ENCODE peak calls at places on chromosomes 13 and 19, in four cellular contexts. J, A, I and M are unnamed samples.

GRCh38 chr13:93752506-93752905 is 525.9 kb downstream of the GPC6 start:
- DNase-seq in J (no peak), A (no peak), I (no peak), M (no peak)

GRCh38 chr13:59743195-59743594 is 420.5 kb downstream of the DIAPH3 start:
- DNase-seq in J (no peak), A (no peak), I (no peak), M (no peak)

GRCh38 chr13:97348569-97349100 is 85.3 kb upstream of the RAP2A start:
- DNase-seq in J (no peak), A (no peak), I (no peak), M (no peak)

GRCh38 chr13:85261757-85262346 is 537.4 kb downstream of the SLITRK6 start:
- DNase-seq in J (no peak), A (no peak), I (no peak), M (no peak)

GRCh38 chr19:10388957-10389356 is 8.6 kb upstream of the TYK2 start:
- DNase-seq in J (peak), A (peak), I (peak), M (peak)

GRCh38 chr19:49853852-49854849 is 3.2 kb downstream of the PTOV1 start:
- DNase-seq in J (no peak), A (no peak), I (no peak), M (no peak)

GRCh38 chr19:15913830-15914229 is 16.0 kb upstream of the CYP4F2 start:
- DNase-seq in J (no peak), A (no peak), I (no peak), M (no peak)

GRCh38 chr13:27257233-27257568 is 5.8 kb downstream of the RPL21 start:
- DNase-seq in J (no peak), A (no peak), I (no peak), M (no peak)

DNA sequence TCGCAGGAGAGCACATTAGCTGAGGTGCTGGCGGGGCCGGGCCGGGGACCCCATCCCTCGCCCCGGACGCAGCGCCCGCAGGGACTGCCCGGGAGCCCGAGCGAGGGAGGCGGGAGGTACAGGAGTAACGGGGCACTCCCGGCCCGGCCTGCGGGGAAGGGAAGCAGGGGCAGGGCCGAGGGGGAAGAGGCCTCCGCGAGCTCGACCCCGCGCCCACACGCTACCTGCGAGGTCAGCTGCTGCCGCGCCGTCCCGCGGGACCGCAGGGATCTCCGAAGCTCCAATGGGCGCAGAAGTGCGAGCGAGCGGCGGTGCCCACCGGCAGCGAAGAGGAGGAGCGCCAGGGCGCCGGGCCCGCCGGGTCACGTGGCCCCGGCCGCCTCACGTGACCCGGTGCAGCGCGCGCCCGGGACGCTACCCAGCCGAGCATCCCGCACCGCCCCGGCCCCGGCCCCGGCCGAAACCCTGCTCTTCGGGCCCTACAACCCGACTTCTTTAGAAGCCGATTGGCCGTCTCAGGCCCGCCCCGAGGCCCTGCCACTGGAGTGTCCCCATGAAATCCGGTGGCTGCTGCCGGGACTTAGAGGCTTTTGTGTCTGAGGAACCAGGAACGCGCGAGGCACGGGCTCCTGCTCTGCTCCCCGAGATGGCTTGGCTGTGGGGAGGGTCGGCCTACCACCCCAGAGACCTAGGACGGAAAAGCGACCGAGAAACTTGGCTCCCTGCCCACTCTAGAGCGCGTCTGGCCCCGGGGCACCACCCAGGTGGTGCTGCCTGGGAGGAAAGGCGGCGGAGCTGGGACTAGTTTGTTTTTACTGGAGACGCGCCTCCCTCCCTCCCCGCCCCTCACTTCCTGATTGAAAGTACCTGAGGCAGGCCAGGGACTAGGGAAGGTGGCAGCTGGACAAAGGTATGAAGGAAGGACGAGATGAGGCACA is at the start of gene RCBTB1:
- DNase-seq in J (peak), A (peak), I (peak), M (peak)
- H3K4ac ChIP-seq in J (peak), A (no peak), I (no peak), M (peak)

GRCh38 chr13:23557043-23557442 is 13.2 kb upstream of the TNFRSF19 start:
- DNase-seq in J (no peak), A (no peak), I (no peak), M (no peak)
- H3K4ac ChIP-seq in J (no peak), A (no peak), I (no peak), M (no peak)

DNA sequence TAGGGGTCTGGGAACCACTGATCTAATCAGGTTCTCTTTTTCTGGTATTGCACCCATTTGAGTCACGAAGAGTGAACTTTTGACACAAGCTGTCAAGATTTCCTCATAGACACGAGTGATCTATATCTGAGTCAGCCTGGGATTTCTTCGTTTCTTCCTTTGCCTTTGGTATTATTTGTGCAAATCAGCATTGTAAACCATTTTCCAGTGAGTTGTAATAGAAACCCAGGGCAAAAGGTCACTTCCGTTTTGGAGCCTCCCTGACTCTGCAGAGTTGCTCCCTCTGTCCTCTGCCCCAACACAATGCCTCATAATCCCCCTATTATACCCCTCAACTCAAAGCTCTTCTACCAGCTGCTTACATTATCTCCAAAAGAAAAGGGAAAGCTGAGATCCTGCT is 615.1 kb downstream of the EFNB2 start:
- DNase-seq in J (no peak), A (no peak), I (peak), M (no peak)
- H3K4ac ChIP-seq in J (no peak), A (no peak), I (no peak), M (no peak)

DNA sequence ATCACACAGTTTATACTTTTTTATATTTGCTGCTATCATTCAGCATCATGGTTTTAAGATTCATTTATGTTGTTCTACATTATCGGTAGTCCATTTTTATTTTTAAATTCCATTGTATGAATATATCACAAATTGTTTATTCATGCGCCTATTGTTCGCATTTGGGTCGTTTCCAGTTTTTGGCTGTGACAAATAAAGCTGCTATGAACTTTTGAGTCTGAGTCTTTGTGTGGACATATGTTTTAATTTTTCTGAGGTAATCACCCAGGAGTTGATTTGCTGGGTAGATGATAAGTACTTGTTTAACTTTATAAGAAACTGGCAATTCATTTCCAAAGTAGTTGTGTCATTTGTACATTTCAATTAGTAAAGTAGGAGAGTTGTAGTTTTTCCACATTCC is 74.2 kb upstream of the CSNK1A1L start:
- DNase-seq in J (no peak), A (no peak), I (no peak), M (no peak)
- H3K4ac ChIP-seq in J (no peak), A (no peak), I (no peak), M (no peak)